ENCODE peak calls at places on chromosome 13, in ten cellular contexts. N, S, K, E, G, P, J, W, U and A are unnamed samples. For H3K36me3, the result is how much of the 10 kb centered on the place peaks cover.

GRCh38 chr13:114321256-114321655 is 7.0 kb downstream of the CHAMP1 start:
- DNase-seq in E (no peak), W (no peak), U (no peak), J (no peak), P (no peak), S (no peak), K (no peak), N (no peak), G (no peak), A (no peak)

GRCh38 chr13:20796791-20797513 is 23.2 kb upstream of the EEF1AKMT1 start:
- DNase-seq in E (peak), W (no peak), S (no peak), P (no peak), K (no peak), G (no peak), N (no peak), U (no peak), J (peak), A (no peak)

GRCh38 chr13:26074706-26075105 is 22.9 kb upstream of the SHISA2 start:
- DNase-seq in W (no peak), P (no peak), S (no peak), E (no peak), U (peak), G (no peak), N (peak), K (no peak), J (peak), A (peak)

GRCh38 chr13:42720116-42720857 is 61.1 kb upstream of the FAM216B start:
- DNase-seq in K (peak), N (peak), J (peak), W (no peak), E (peak), P (no peak), U (peak), S (no peak), G (peak), A (no peak)

GRCh38 chr13:101514695-101515275 is 62.3 kb downstream of the ITGBL1 start:
- DNase-seq in G (no peak), U (peak), S (no peak), E (peak), N (peak), J (peak), W (peak), P (peak), K (peak), A (peak)

GRCh38 chr13:59706101-59706976 is 457.4 kb downstream of the DIAPH3 start:
- DNase-seq in J (no peak), N (no peak), G (no peak), U (no peak), P (no peak), S (no peak), E (no peak), K (no peak), W (no peak), A (no peak)

GRCh38 chr13:41193469-41193868 is 900 bp downstream of the KBTBD7 start:
- DNase-seq in S (no peak), N (no peak), U (no peak), G (no peak), W (no peak), J (no peak), E (no peak), K (no peak), P (no peak), A (no peak)

GRCh38 chr13:112457485-112457884 is 81.3 kb downstream of the SPACA7 start:
- DNase-seq in J (no peak), U (no peak), E (no peak), P (peak), W (no peak), G (no peak), K (no peak), N (no peak), S (no peak), A (no peak)

GRCh38 chr13:30121666-30122065 is 185.7 kb downstream of the KATNAL1 start:
- DNase-seq in P (no peak), J (no peak), K (no peak), G (no peak), S (no peak), N (no peak), W (no peak), E (no peak), U (no peak), A (no peak)

GRCh38 chr13:30373727-30374126 is 48.6 kb upstream of the UBE2L5 start:
- DNase-seq in U (no peak), W (no peak), E (no peak), J (no peak), S (peak), P (no peak), G (peak), N (no peak), K (no peak), A (no peak)

GRCh38 chr13:99354371-99354951 is 47.3 kb upstream of the GPR183 start:
- DNase-seq in P (no peak), N (no peak), W (no peak), S (no peak), G (no peak), U (no peak), E (no peak), K (no peak), J (no peak), A (no peak)

GRCh38 chr13:34678154-34678553 is 263.9 kb upstream of the NBEA start:
- DNase-seq in W (no peak), J (peak), G (no peak), E (no peak), U (peak), P (no peak), S (no peak), K (no peak), N (peak), A (no peak)

GRCh38 chr13:47680752-47681151 is 320.3 kb downstream of the SUCLA2 start:
- DNase-seq in W (no peak), N (peak), J (peak), P (no peak), E (no peak), K (no peak), U (no peak), S (no peak), G (no peak), A (no peak)

GRCh38 chr13:97460004-97460756 is 26.2 kb downstream of the RAP2A start:
- DNase-seq in P (no peak), S (no peak), G (no peak), N (peak), J (peak), U (peak), W (no peak), E (no peak), K (no peak), A (no peak)

GRCh38 chr13:33191425-33192221 is 93.9 kb downstream of the STARD13 start:
- DNase-seq in N (no peak), K (peak), J (peak), P (no peak), G (no peak), U (peak), E (no peak), S (no peak), W (no peak), A (peak)

GRCh38 chr13:40190656-40191100 is 475.8 kb downstream of the FOXO1 start:
- DNase-seq in K (peak), E (no peak), N (peak), G (peak), S (no peak), J (peak), P (no peak), W (no peak), U (no peak), A (peak)

GRCh38 chr13:105952233-105952767 is 583.2 kb downstream of the EFNB2 start:
- DNase-seq in E (no peak), N (no peak), P (no peak), S (no peak), J (no peak), G (no peak), K (no peak), U (no peak), W (no peak), A (no peak)

DNA sequence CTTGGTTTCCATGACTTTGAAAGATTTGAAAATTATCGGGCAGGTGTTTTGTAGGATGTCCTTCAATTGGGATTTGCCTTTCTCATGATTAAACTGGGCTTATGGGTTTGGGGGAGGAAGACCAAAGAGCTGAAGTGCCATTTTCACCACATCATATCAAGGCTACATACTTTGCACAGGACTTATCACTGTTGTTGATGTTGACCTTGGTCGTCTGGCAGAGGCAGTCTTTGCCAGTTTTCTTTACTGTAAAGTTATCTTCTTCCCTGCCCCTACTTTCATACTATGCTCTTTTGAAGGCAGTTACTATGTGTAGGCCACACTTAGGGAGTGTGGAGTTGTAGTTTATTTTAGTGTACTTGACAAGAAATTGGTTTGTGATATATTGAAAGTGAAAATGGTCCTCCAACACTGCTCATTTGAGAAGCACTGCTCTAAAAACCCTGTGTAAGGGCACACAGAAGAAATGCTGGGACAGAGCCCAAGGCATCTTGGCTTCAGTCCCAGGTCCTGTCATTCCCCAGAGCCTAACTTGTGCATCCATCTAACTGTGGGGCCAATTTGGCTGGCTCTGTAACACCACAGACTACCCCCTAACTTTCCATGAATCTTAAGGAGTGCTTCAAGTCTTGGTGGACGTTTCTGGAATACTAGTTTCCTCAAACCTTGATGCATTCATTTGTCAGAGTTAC is 384.9 kb downstream of the KCNRG start:
- DNase-seq in K (peak), U (peak), J (peak), P (no peak), S (no peak), N (peak), W (no peak), G (no peak), E (peak), A (no peak)
- H3K4me3 ChIP-seq in K (no peak), U (no peak), J (no peak), P (no peak), S (no peak), N (no peak), W (no peak), G (no peak), E (no peak), A (no peak)

GRCh38 chr13:111319998-111320911 is at the start of gene TEX29:
- DNase-seq in P (peak), W (no peak), S (no peak), E (no peak), K (no peak), N (no peak), J (no peak), G (no peak), U (no peak), A (no peak)
- H3K36me3 ChIP-seq in P (under half), W (under half), S (under half), E (under half), K (under half), N (under half), J (under half), G (under half), U (under half), A (under half)

GRCh38 chr13:107883561-107884175 is 331.7 kb downstream of the LIG4 start:
- DNase-seq in J (peak), U (no peak), K (peak), P (no peak), E (no peak), G (no peak), N (peak), W (no peak), S (no peak), A (no peak)
- H3K4me3 ChIP-seq in J (no peak), U (no peak), K (no peak), P (no peak), E (no peak), G (no peak), N (no peak), W (no peak), S (no peak), A (no peak)

GRCh38 chr13:28286263-28286662 is 147.9 kb downstream of the PAN3 start:
- DNase-seq in W (no peak), N (no peak), S (no peak), E (no peak), K (no peak), U (no peak), G (no peak), J (no peak), P (no peak), A (no peak)
- H3K36me3 ChIP-seq in W (half or more), N (under half), S (half or more), E (under half), K (under half), U (under half), G (under half), J (under half), P (under half), A (under half)

GRCh38 chr13:67392014-67392413 is 161.9 kb upstream of the PCDH9 start:
- DNase-seq in W (no peak), S (no peak), P (no peak), J (no peak), K (no peak), U (no peak), E (no peak), G (no peak), N (no peak), A (no peak)
- H3K4me3 ChIP-seq in W (no peak), S (no peak), P (no peak), J (no peak), K (no peak), U (no peak), E (no peak), G (no peak), N (no peak), A (no peak)

DNA sequence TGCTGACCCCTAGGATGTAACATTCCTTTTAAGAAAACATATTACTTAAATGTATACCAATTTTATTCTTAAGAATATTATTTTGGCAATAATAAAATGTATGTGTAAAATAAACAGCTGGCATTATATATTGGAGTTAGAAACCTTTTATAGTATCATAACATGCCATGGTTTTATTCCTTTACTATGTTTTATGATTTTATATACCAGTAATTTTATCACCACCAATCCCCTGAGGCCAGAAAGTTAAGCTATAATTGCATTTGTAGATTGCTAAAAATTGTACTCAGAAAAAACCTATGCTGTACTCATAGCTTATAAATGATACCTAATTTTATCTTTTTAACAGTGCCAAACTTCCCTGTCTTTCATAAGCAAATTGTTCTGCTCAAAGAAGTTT is 17.9 kb downstream of the GPALPP1 start:
- DNase-seq in U (no peak), S (no peak), G (no peak), W (no peak), K (no peak), E (no peak), P (no peak), J (no peak), N (no peak), A (no peak)
- H3K36me3 ChIP-seq in U (under half), S (half or more), G (under half), W (half or more), K (under half), E (under half), P (under half), J (under half), N (half or more), A (under half)

GRCh38 chr13:50631041-50631440 is 212.5 kb downstream of the DLEU7 start:
- DNase-seq in J (no peak), E (no peak), G (no peak), S (no peak), U (no peak), K (no peak), N (no peak), P (no peak), W (no peak), A (no peak)

GRCh38 chr13:50634339-50634738 is 209.2 kb downstream of the DLEU7 start:
- DNase-seq in N (no peak), J (no peak), U (no peak), S (no peak), G (no peak), K (no peak), E (no peak), P (no peak), W (no peak), A (no peak)

GRCh38 chr13:50635504-50635903 is 208.0 kb downstream of the DLEU7 start:
- DNase-seq in U (peak), W (no peak), K (no peak), J (no peak), E (no peak), S (no peak), N (peak), P (no peak), G (peak), A (no peak)

GRCh38 chr13:50636007-50636704 is 207.3 kb downstream of the DLEU7 start:
- DNase-seq in P (peak), U (no peak), W (peak), J (no peak), K (no peak), N (peak), E (no peak), S (no peak), G (no peak), A (no peak)
- H3K4me3 ChIP-seq in P (no peak), U (no peak), W (no peak), J (no peak), K (no peak), N (no peak), E (no peak), S (no peak), G (no peak), A (no peak)